ENCODE peak calls at places on chromosome 9, in seven cellular contexts. C is ELR, S is NCI-H1105, I is A549, L is coronary artery, J is chondrocyte, U is H9. W is an unnamed sample.

GRCh38 chr9:5178126-5178805 is 7.2 kb downstream of the INSL6 start:
- DNase-seq in S (no peak), U (no peak), L (no peak), I (no peak), J (no peak), C (no peak), W (peak)

GRCh38 chr9:101991926-101992325 is 253.5 kb upstream of the GRIN3A start:
- DNase-seq in C (no peak), I (no peak), U (no peak), L (no peak), J (no peak), S (no peak), W (no peak)

GRCh38 chr9:134551657-134552348 is 89.8 kb upstream of the COL5A1 start:
- DNase-seq in C (peak), S (no peak), U (no peak), I (peak), L (no peak), J (peak), W (peak)

GRCh38 chr9:82546131-82546530 is 516.8 kb downstream of the RASEF start:
- DNase-seq in S (no peak), L (no peak), C (no peak), U (no peak), J (no peak), I (no peak), W (no peak)

GRCh38 chr9:125679597-125680189 is 27.3 kb downstream of the MAPKAP1 start:
- DNase-seq in L (no peak), I (no peak), S (no peak), J (no peak), C (no peak), U (no peak), W (no peak)

GRCh38 chr9:97529363-97530076 is 28.1 kb downstream of the TMOD1 start:
- DNase-seq in C (peak), I (peak), U (no peak), L (no peak), J (no peak), S (no peak), W (peak)

GRCh38 chr9:93134018-93134739 is at the start of gene NINJ1:
- DNase-seq in I (peak), S (peak), L (no peak), C (peak), U (peak), J (peak), W (peak)

GRCh38 chr9:19087601-19088000 is 15.1 kb downstream of the HAUS6 start:
- DNase-seq in J (no peak), U (no peak), S (no peak), I (no peak), L (no peak), C (peak), W (peak)

GRCh38 chr9:911003-911402 is 65.5 kb upstream of the DMRT3 start:
- DNase-seq in I (no peak), S (no peak), J (no peak), L (no peak), C (no peak), U (peak), W (peak)

GRCh38 chr9:109035684-109036423 is 22.6 kb upstream of the CTNNAL1 start:
- DNase-seq in J (no peak), U (no peak), S (no peak), I (peak), C (peak), L (no peak), W (peak)

GRCh38 chr9:129351642-129352151 is 173.6 kb upstream of the IER5L start:
- DNase-seq in I (peak), L (no peak), C (peak), S (no peak), J (no peak), U (peak), W (no peak)

GRCh38 chr9:131578016-131578415 is 32.7 kb downstream of the PRRT1B start:
- DNase-seq in J (no peak), S (no peak), I (no peak), L (no peak), C (no peak), U (no peak), W (no peak)

GRCh38 chr9:137157618-137158502 is 12.0 kb downstream of the LRRC26 start:
- DNase-seq in I (no peak), J (no peak), S (no peak), C (no peak), L (no peak), U (no peak), W (no peak)

GRCh38 chr9:116274293-116274692 is 120.7 kb downstream of the PAPPA start:
- DNase-seq in U (no peak), J (no peak), S (no peak), L (no peak), C (no peak), I (no peak), W (peak)

GRCh38 chr9:68970150-68970549 is 43.8 kb downstream of the PRKACG start:
- DNase-seq in C (no peak), I (no peak), L (no peak), J (no peak), S (peak), U (no peak), W (no peak)

GRCh38 chr9:135817951-135818717 is 89.2 kb downstream of the CAMSAP1 start:
- DNase-seq in J (peak), C (no peak), I (no peak), L (no peak), S (no peak), U (no peak), W (no peak)

GRCh38 chr9:99011161-99011709 is 67.5 kb downstream of the COL15A1 start:
- DNase-seq in L (no peak), S (peak), C (peak), I (no peak), J (no peak), U (no peak), W (no peak)

GRCh38 chr9:6930827-6931226 is 173.1 kb downstream of the KDM4C start:
- DNase-seq in I (no peak), U (no peak), C (peak), S (no peak), J (no peak), L (no peak), W (no peak)

GRCh38 chr9:108551030-108551964 is 304.5 kb downstream of the ACTL7B start:
- DNase-seq in U (no peak), J (no peak), I (peak), C (peak), S (no peak), L (no peak), W (peak)

GRCh38 chr9:95726756-95727155 is 148.7 kb upstream of the ERCC6L2 start:
- DNase-seq in S (peak), I (peak), C (peak), J (no peak), U (no peak), L (no peak), W (peak)

GRCh38 chr9:109908459-109909390 is 128.7 kb downstream of the PALM2AKAP2 start:
- DNase-seq in I (no peak), J (no peak), U (no peak), C (peak), L (no peak), S (no peak), W (no peak)

GRCh38 chr9:36788534-36788933 is 215.8 kb downstream of the MELK start:
- DNase-seq in U (peak), S (no peak), L (no peak), C (peak), I (no peak), J (no peak), W (no peak)

GRCh38 chr9:35538361-35539234 is 48.7 kb downstream of the RUSC2 start:
- DNase-seq in L (peak), I (no peak), C (peak), J (no peak), U (peak), S (no peak), W (peak)

GRCh38 chr9:109101810-109102209 is 17.9 kb downstream of the TMEM245 start:
- DNase-seq in I (no peak), J (no peak), S (no peak), C (peak), L (no peak), U (no peak), W (peak)

GRCh38 chr9:93301291-93301811 is 117.4 kb downstream of the WNK2 start:
- DNase-seq in S (no peak), U (peak), L (peak), C (no peak), J (peak), I (no peak), W (no peak)

GRCh38 chr9:5620494-5620893 is 8.4 kb upstream of the RIC1 start:
- DNase-seq in C (no peak), L (no peak), U (no peak), S (no peak), I (no peak), J (no peak), W (no peak)

GRCh38 chr9:73080110-73080683 is 71.5 kb upstream of the ANXA1 start:
- DNase-seq in L (no peak), U (peak), C (no peak), S (no peak), I (no peak), J (no peak), W (peak)

GRCh38 chr9:78676623-78677022 is 379.7 kb downstream of the PSAT1 start:
- DNase-seq in J (no peak), L (no peak), S (no peak), U (no peak), I (no peak), C (peak), W (no peak)